ENCODE peak calls at places on chromosomes 13 and 19, in four cellular contexts. N, A, V and H are unnamed samples.

GRCh38 chr13:93951153-93951552 is 528.3 kb downstream of the DCT start:
- DNase-seq in N (no peak), A (no peak), V (no peak), H (no peak)

GRCh38 chr19:6851359-6851758 is 36.0 kb upstream of the ADGRE1 start:
- DNase-seq in N (no peak), A (no peak), V (no peak), H (no peak)

GRCh38 chr13:106570354-106570822 is 2.5 kb upstream of the ARGLU1 start:
- DNase-seq in N (peak; percentile 87), A (peak; percentile 78), V (peak; percentile 67), H (peak; percentile 36)

GRCh38 chr13:93116809-93117208 is 109.8 kb upstream of the GPC6 start:
- DNase-seq in N (no peak), A (no peak), V (no peak), H (no peak)

GRCh38 chr19:4455742-4456565 is 1.6 kb downstream of the UBXN6 start:
- DNase-seq in N (peak; percentile 48), A (no peak), V (no peak), H (no peak)

GRCh38 chr13:32905063-32905863 is 111.0 kb upstream of the KL start:
- DNase-seq in N (no peak), A (no peak), V (no peak), H (no peak)

GRCh38 chr19:30274987-30275386 is 97.2 kb upstream of the ZNF536 start:
- DNase-seq in N (no peak), A (no peak), V (no peak), H (no peak)

GRCh38 chr13:40536443-40537113 is 129.9 kb downstream of the FOXO1 start:
- DNase-seq in N (no peak), A (peak; percentile 75), V (no peak), H (no peak)

GRCh38 chr19:55114566-55115145 is 2.8 kb downstream of the PPP1R12C start:
- DNase-seq in N (no peak), A (no peak), V (no peak), H (no peak)

GRCh38 chr13:85900521-85900920 is 101.3 kb upstream of the SLITRK6 start:
- DNase-seq in N (no peak), A (no peak), V (no peak), H (no peak)

DNA sequence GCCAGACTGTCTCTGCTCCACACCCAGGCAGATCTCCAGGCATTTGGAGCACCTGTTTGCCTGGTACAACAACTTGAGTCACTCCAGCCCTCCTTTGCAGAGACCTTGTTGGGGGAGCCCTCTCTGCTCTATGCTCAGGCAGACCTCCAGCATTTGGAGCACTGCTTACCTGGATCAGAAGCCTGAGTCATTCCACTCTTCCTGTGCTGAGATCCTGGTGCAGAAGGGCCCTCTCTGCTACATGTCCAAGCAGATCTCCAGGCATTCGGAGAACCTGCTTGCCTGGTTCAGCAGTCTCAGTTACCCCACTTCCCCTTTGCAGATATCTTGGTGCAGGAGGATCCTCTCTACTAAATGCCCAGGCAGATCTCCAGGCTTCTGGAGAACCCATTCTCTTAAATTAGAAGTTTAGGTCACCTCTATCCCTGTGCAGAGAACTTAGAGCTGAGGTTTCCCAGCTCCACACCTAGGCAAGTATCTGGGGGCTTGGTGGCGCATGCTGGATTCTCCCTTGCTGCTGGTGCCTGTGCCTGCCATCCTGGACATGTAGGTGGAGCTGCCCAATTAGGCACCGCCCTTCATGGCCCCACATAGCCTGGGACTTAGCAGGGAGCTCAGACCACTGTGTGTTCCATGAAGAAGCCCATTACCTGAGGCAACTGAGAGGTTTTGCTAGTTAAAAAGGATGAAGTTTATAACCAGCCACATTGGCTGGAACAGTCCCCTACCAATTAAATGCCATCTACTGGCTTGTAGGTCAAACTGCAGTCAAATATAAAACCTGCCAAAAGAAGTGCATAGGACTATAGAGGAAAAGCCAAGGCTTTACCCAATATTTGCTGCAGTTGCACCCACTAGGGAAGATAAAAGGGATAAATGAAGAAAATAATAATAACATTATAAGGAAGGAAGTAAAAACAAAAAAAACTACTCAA is 97.6 kb upstream of the SLITRK6 start:
- DNase-seq in N (peak; percentile 3), A (no peak), V (no peak), H (no peak)
- TF ChIP-seq CTCF in N (peak; percentile 50), A (no peak), V (no peak), H (peak; percentile 43)

GRCh38 chr13:72645521-72645920 is 81.9 kb downstream of the MZT1 start:
- DNase-seq in N (no peak), A (no peak), V (no peak), H (no peak)

GRCh38 chr13:72648513-72649065 is 78.8 kb downstream of the MZT1 start:
- DNase-seq in N (peak; percentile 46), A (no peak), V (no peak), H (no peak)

GRCh38 chr13:72652681-72653080 is 74.7 kb downstream of the MZT1 start:
- DNase-seq in N (no peak), A (no peak), V (no peak), H (no peak)

GRCh38 chr13:72656357-72656756 is 71.1 kb downstream of the MZT1 start:
- DNase-seq in N (no peak), A (no peak), V (no peak), H (no peak)

DNA sequence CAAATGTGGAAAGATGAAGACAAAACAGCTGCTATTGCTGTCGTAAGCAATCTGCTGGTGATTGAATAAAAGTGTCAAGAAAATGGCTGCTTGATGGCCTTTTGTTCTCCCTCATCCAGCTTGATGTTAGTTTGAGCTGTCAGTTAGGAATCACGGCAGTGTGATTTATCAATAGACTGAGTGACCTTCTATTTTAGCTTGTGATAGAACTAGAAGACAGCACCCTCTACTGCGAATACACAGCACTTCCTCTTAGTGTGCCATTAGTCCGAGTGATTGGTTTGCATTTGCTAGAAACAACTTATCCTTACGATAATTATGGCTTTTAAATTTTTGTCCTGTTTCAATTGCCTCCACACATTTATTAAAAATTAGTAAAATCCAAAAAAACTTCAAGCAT is 76.2 kb downstream of the MZT1 start:
- DNase-seq in N (peak; percentile 58), A (no peak), V (no peak), H (no peak)
- TF ChIP-seq CTCF in N (peak; percentile 67), A (no peak), V (no peak), H (peak; percentile 59)

GRCh38 chr19:57465680-57466381 is 8.9 kb upstream of the VN1R1 start:
- DNase-seq in N (peak; percentile 32), A (peak; percentile 25), V (no peak), H (no peak)
- TF ChIP-seq CTCF in N (peak; percentile 43), A (no peak), V (no peak), H (no peak)

GRCh38 chr19:49590071-49590970 is 661 bp upstream of the PRR12 start:
- DNase-seq in N (peak; percentile 99), A (peak; percentile 99), V (peak; percentile 100), H (peak; percentile 93)
- TF ChIP-seq CTCF in N (no peak), A (peak; percentile 7), V (no peak), H (peak; percentile 14)

DNA sequence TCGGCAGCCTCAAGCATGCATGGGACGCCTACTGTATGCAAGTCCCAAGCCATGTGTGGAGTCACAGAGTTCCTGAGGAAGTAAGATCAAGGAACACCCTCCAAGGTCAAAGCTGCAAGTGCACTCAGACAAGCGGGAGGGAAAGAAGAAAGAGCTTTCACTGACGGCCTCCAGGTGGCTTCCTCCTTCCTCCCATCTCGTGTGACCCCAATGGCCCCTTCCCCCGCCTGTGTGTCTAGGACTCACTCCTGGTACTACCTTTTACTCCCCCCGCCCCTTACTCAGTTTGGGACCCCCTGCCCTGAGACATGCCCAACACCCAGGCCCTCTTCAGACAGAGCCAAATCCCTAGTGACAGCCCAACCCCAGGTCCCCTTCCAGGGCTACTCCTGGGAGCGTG is 6.0 kb downstream of the HAUS8 start:
- DNase-seq in N (no peak), A (no peak), V (no peak), H (no peak)
- TF ChIP-seq CTCF in N (no peak), A (no peak), V (no peak), H (no peak)

GRCh38 chr13:59230484-59231264 is 933.1 kb downstream of the DIAPH3 start:
- DNase-seq in N (no peak), A (no peak), V (no peak), H (no peak)

GRCh38 chr13:59229861-59230260 is 933.9 kb downstream of the DIAPH3 start:
- DNase-seq in N (no peak), A (no peak), V (no peak), H (no peak)

DNA sequence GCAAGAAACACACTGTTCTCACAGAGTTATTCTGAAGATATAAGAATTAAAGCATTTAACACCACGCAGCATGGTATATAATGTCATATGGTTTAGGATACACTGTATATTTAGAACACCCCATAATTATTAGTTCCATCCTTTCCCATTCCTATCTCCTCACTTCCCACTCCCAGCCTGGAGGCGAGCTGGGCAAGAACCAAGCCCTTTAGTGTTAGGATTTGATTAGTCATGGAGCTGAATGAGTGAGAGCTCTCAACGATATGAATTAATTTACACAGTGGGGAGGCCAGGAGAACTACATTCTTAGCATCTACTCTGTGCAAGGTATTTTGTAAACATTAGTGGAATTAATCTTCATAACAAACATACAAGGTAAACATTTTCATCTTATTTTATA is 934.3 kb downstream of the DIAPH3 start:
- DNase-seq in N (no peak), A (no peak), V (no peak), H (no peak)
- TF ChIP-seq CTCF in N (no peak), A (no peak), V (no peak), H (no peak)

GRCh38 chr13:47064381-47064780 is 167.5 kb upstream of the HTR2A start:
- DNase-seq in N (no peak), A (no peak), V (no peak), H (no peak)

GRCh38 chr13:47069133-47069532 is 172.3 kb upstream of the HTR2A start:
- DNase-seq in N (no peak), A (no peak), V (no peak), H (no peak)

GRCh38 chr13:47066261-47066660 is 169.4 kb upstream of the HTR2A start:
- DNase-seq in N (no peak), A (no peak), V (no peak), H (no peak)

GRCh38 chr13:47067296-47067695 is 170.4 kb upstream of the HTR2A start:
- DNase-seq in N (no peak), A (no peak), V (no peak), H (no peak)
- TF ChIP-seq CTCF in N (no peak), A (no peak), V (no peak), H (no peak)

GRCh38 chr19:18780631-18781030 is 10.5 kb downstream of the COMP start:
- DNase-seq in N (peak; percentile 55), A (no peak), V (no peak), H (no peak)
- TF ChIP-seq CTCF in N (peak; percentile 38), A (no peak), V (no peak), H (peak; percentile 24)

DNA sequence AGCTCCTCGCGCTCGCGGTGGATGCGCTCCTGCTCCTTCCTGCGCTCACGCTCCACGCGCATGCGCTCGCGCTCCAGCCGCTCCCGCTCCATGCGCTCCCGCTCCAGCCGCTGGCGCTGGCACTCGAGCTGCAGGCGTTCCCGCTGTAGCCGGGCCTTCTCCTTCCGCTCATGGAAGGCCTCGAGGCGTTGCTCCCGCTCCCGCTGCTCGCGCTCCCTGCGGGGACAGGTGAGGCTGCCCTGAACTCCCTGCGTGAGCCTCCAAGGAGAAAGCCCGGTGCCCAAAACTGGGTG is 26.2 kb upstream of the TINCR start:
- DNase-seq in N (no peak), A (no peak), V (no peak), H (no peak)
- TF ChIP-seq CTCF in N (no peak), A (no peak), V (no peak), H (no peak)